ENCODE peak calls at places on chromosomes 3 and 15, in ten cellular contexts. L is small intestine; G is globus pallidus; R is T-helper 2 cell; N is GM04503; V is Calu3; X is HTR-8/SVneo; T is NCI-H1092 treated with DMSO at 0.1 percent for 48 hours; P is activated CD8-positive, alpha-beta memory T cell treated with anti-CD3 and anti-CD28 coated beads, Interleukin-2, amount 10 ng/mL, durations not matched to agents 7 days and 5 days; K is NCI-H524 treated with DMSO at 0.1 percent for 48 hours. D is an unnamed sample.

GRCh38 chr3:53255775-53256703 is at the start of gene TKT:
- DNase-seq in L (peak; percentile 91), G (peak; percentile 92), R (peak; percentile 76), N (no peak), V (peak; percentile 86), X (peak; percentile 88), T (peak; percentile 60), P (peak; percentile 88), K (no peak), D (no peak)

GRCh38 chr3:146331967-146332366 is 81.1 kb upstream of the PLSCR4 start:
- DNase-seq in L (no peak), G (no peak), R (no peak), N (no peak), V (no peak), X (no peak), T (no peak), P (no peak), K (no peak), D (no peak)

GRCh38 chr3:10485806-10486205 is 19.6 kb downstream of the ATP2B2 start:
- DNase-seq in L (no peak), G (no peak), R (no peak), N (no peak), V (no peak), X (no peak), T (no peak), P (no peak), K (no peak), D (no peak)

GRCh38 chr3:58388550-58389061 is 45.0 kb downstream of the PDHB start:
- DNase-seq in L (no peak), G (peak; percentile 96), R (no peak), N (peak; percentile 96), V (no peak), X (no peak), T (no peak), P (no peak), K (no peak), D (no peak)

GRCh38 chr3:133487920-133488540 is 85.5 kb upstream of the CDV3 start:
- DNase-seq in L (no peak), G (no peak), R (peak; percentile 39), N (no peak), V (peak; percentile 62), X (no peak), T (no peak), P (peak; percentile 61), K (no peak), D (peak; percentile 45)

GRCh38 chr15:61871926-61872522 is 188.2 kb downstream of the VPS13C start:
- DNase-seq in L (peak; percentile 43), G (peak; percentile 27), R (no peak), N (no peak), V (no peak), X (peak; percentile 5), T (peak; percentile 35), P (no peak), K (no peak), D (no peak)

GRCh38 chr15:70528816-70529215 is 234.5 kb downstream of the UACA start:
- DNase-seq in L (no peak), G (no peak), R (no peak), N (no peak), V (no peak), X (no peak), T (no peak), P (peak; percentile 40), K (no peak), D (no peak)

GRCh38 chr3:159443266-159443665 is 545.4 kb upstream of the IL12A start:
- DNase-seq in L (no peak), G (no peak), R (no peak), N (no peak), V (no peak), X (no peak), T (no peak), P (no peak), K (no peak), D (no peak)

GRCh38 chr15:48395532-48396011 is 64.3 kb downstream of the DUT start:
- DNase-seq in L (no peak), G (no peak), R (no peak), N (peak; percentile 94), V (no peak), X (no peak), T (no peak), P (no peak), K (no peak), D (no peak)

GRCh38 chr3:157906627-157907026 is 199.6 kb downstream of the SHOX2 start:
- DNase-seq in L (no peak), G (no peak), R (no peak), N (peak; percentile 42), V (no peak), X (no peak), T (no peak), P (no peak), K (no peak), D (no peak)

GRCh38 chr15:40339621-40339945 is 1.2 kb downstream of the CCDC9B start:
- DNase-seq in L (no peak), G (no peak), R (no peak), N (no peak), V (no peak), X (no peak), T (peak; percentile 4), P (no peak), K (no peak), D (no peak)

GRCh38 chr3:172341482-172342059 is 106.7 kb downstream of the GHSR start:
- DNase-seq in L (peak; percentile 75), G (peak; percentile 57), R (no peak), N (no peak), V (peak; percentile 51), X (peak; percentile 49), T (peak; percentile 57), P (no peak), K (peak; percentile 23), D (no peak)

GRCh38 chr15:50450678-50451077 is 26.5 kb downstream of the USP8 start:
- DNase-seq in L (no peak), G (no peak), R (no peak), N (no peak), V (no peak), X (no peak), T (no peak), P (no peak), K (no peak), D (no peak)

GRCh38 chr3:79236488-79236887 is 531.3 kb downstream of the ROBO1 start:
- DNase-seq in L (no peak), G (no peak), R (no peak), N (no peak), V (no peak), X (no peak), T (no peak), P (no peak), K (no peak), D (no peak)

GRCh38 chr15:80990955-80991354 is 1.3 kb upstream of the MESD start:
- DNase-seq in L (no peak), G (no peak), R (no peak), N (no peak), V (no peak), X (no peak), T (no peak), P (no peak), K (no peak), D (no peak)

GRCh38 chr15:45402955-45403892 is 24.9 kb upstream of the GATM start:
- DNase-seq in L (peak; percentile 42), G (no peak), R (no peak), N (no peak), V (peak; percentile 43), X (peak; percentile 11), T (peak; percentile 1), P (peak; percentile 47), K (no peak), D (peak; percentile 66)

GRCh38 chr15:83206387-83206970 is 1.1 kb downstream of the HDGFL3 start:
- DNase-seq in L (no peak), G (peak; percentile 4), R (no peak), N (no peak), V (peak; percentile 24), X (no peak), T (peak; percentile 14), P (no peak), K (no peak), D (no peak)

GRCh38 chr3:9163289-9163688 is 86.2 kb downstream of the SRGAP3 start:
- DNase-seq in L (no peak), G (no peak), R (no peak), N (no peak), V (no peak), X (no peak), T (no peak), P (no peak), K (no peak), D (no peak)

GRCh38 chr15:31280831-31281216 is 45.8 kb upstream of the KLF13 start:
- DNase-seq in L (no peak), G (no peak), R (no peak), N (no peak), V (no peak), X (no peak), T (no peak), P (peak; percentile 37), K (no peak), D (no peak)

GRCh38 chr3:24933401-24933800 is 438.8 kb upstream of the THRB start:
- DNase-seq in L (no peak), G (no peak), R (no peak), N (no peak), V (no peak), X (no peak), T (no peak), P (no peak), K (no peak), D (no peak)

GRCh38 chr3:183824761-183825379 is 507 bp downstream of the MAP6D1 start:
- DNase-seq in L (no peak), G (no peak), R (no peak), N (no peak), V (peak; percentile 45), X (peak; percentile 37), T (no peak), P (peak; percentile 41), K (no peak), D (peak; percentile 67)

GRCh38 chr3:98733055-98733777 is 29.9 kb upstream of the ST3GAL6 start:
- DNase-seq in L (no peak), G (peak; percentile 37), R (no peak), N (no peak), V (peak; percentile 35), X (peak; percentile 23), T (no peak), P (peak; percentile 43), K (peak; percentile 51), D (no peak)

GRCh38 chr3:7194081-7194835 is 333.3 kb downstream of the GRM7 start:
- DNase-seq in L (no peak), G (no peak), R (no peak), N (no peak), V (no peak), X (no peak), T (no peak), P (no peak), K (no peak), D (no peak)

D was measured in stimulated activated effector memory CD8-positive, alpha-beta T cell treated with anti-CD3 and anti-CD28 coated beads, Interleukin-12 subunit alpha, Interleukin-12 subunit beta, amount 100 ng/mL, for 72 hours.